ENCODE peak calls at places on chromosomes 4 and X, in six cellular contexts. T is fibroblast of lung, L is mammary epithelial cell, I is psoas muscle, V is tibial nerve, U is uterus. W is an unnamed sample.
A peak's percentile ranks its signal among the peaks of the same experiment; 100 is the strongest.

GRCh38 chrX:39653656-39654055 is 444.1 kb downstream of the BCOR start:
- DNase-seq in L (no peak), T (no peak), I (no peak), V (no peak), U (no peak), W (no peak)

GRCh38 chr4:52160859-52161258 is 109.8 kb downstream of the SPATA18 start:
- DNase-seq in L (no peak), V (no peak), U (no peak), T (no peak), I (no peak), W (no peak)

GRCh38 chr4:125484912-125485311 is 170.2 kb downstream of the FAT4 start:
- DNase-seq in I (no peak), L (no peak), T (no peak), U (no peak), V (no peak), W (no peak)

GRCh38 chr4:74665346-74665745 is 129.0 kb downstream of the BTC start:
- DNase-seq in V (no peak), L (peak; percentile 87), I (no peak), T (no peak), U (no peak), W (no peak)

GRCh38 chrX:30863969-30864368 is 25.1 kb downstream of the TAB3 start:
- DNase-seq in U (no peak), T (peak; percentile 19), L (no peak), V (no peak), I (no peak), W (no peak)

GRCh38 chr4:153418114-153418513 is 48.0 kb upstream of the TMEM131L start:
- DNase-seq in T (peak; percentile 57), L (no peak), U (no peak), V (no peak), I (no peak), W (no peak)

GRCh38 chr4:112231779-112232713 is at the start of gene AP1AR:
- DNase-seq in U (peak; percentile 83), T (peak; percentile 72), I (peak; percentile 85), L (peak; percentile 74), V (peak; percentile 69), W (peak; percentile 86)

GRCh38 chr4:82593416-82593815 is 31.6 kb upstream of the TMEM150C start:
- DNase-seq in L (no peak), T (no peak), V (no peak), I (no peak), U (no peak), W (no peak)

GRCh38 chr4:74365761-74366160 is 816 bp downstream of the EREG start:
- DNase-seq in U (no peak), T (peak; percentile 62), V (no peak), I (no peak), L (no peak), W (no peak)

GRCh38 chr4:86223472-86223871 is 136.4 kb downstream of the MAPK10 start:
- DNase-seq in L (peak; percentile 19), I (no peak), U (no peak), T (peak; percentile 53), V (no peak), W (no peak)

GRCh38 chr4:56134272-56134671 is 185.5 kb downstream of the CEP135 start:
- DNase-seq in U (no peak), V (no peak), L (no peak), T (peak; percentile 79), I (no peak), W (peak; percentile 55)

GRCh38 chrX:150299579-150299978 is 63.5 kb upstream of the MAMLD1 start:
- DNase-seq in U (no peak), V (no peak), L (no peak), I (no peak), T (no peak), W (no peak)

GRCh38 chrX:53313746-53314105 is 32.3 kb upstream of the IQSEC2 start:
- DNase-seq in U (no peak), L (no peak), I (no peak), T (no peak), V (no peak), W (no peak)

DNA sequence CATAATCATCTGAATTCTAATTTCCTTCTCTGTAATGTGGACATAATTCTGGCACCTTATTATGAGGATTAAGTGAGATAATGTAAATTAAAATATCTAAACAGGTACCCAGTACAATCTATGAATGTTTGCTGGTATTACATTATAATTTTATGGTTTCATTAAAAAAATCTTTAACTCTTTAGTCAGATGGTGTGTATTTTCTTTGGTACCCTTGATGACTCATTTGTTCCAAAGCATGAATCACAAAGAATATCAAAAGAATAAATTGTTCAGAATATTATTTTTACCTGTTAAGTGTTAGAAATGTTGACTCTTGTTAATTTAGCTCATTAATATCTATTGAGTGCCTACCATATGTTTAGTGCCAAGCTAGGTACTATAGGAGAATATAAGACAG is 74.3 kb downstream of the SNX25 start:
- DNase-seq in I (no peak), T (peak; percentile 62), U (no peak), L (peak; percentile 32), V (no peak), W (no peak)
- H3K27ac ChIP-seq in I (no peak overlapping the region), T (no peak overlapping the region), U (no peak overlapping the region), L (peak overlapping the region; percentile 25), V (no peak overlapping the region), W (no peak overlapping the region)

GRCh38 chr4:114688063-114688462 is 89.5 kb downstream of the UGT8 start:
- DNase-seq in I (no peak), V (no peak), T (no peak), L (no peak), U (no peak), W (no peak)

GRCh38 chr4:114692958-114693357 is 94.4 kb downstream of the UGT8 start:
- DNase-seq in L (no peak), V (no peak), T (no peak), I (no peak), U (no peak), W (no peak)

GRCh38 chr4:114690571-114690970 is 92.0 kb downstream of the UGT8 start:
- DNase-seq in V (no peak), U (no peak), I (no peak), L (no peak), T (no peak), W (no peak)

GRCh38 chr4:114694770-114695169 is 96.2 kb downstream of the UGT8 start:
- DNase-seq in T (peak; percentile 55), I (no peak), L (peak; percentile 16), V (no peak), U (no peak), W (no peak)

GRCh38 chr4:114691865-114692264 is 93.3 kb downstream of the UGT8 start:
- DNase-seq in T (no peak), I (no peak), L (no peak), V (no peak), U (no peak), W (no peak)
- H3K4me3 ChIP-seq in T (no peak overlapping the region), I (no peak overlapping the region), L (no peak overlapping the region), V (no peak overlapping the region), U (no peak overlapping the region), W (no peak overlapping the region)

GRCh38 chr4:94534401-94535312 is 82.9 kb downstream of the PDLIM5 start:
- DNase-seq in L (no peak), T (no peak), U (no peak), V (no peak), I (no peak), W (no peak)
- H3K4me1 ChIP-seq in L (peaks cover 18% of the 10 kb centered on the region), T (peaks cover 2% of the 10 kb centered on the region), U (peaks cover 29% of the 10 kb centered on the region), V (peaks cover 21% of the 10 kb centered on the region), I (peaks cover 94% of the 10 kb centered on the region), W (peaks cover 7% of the 10 kb centered on the region)

DNA sequence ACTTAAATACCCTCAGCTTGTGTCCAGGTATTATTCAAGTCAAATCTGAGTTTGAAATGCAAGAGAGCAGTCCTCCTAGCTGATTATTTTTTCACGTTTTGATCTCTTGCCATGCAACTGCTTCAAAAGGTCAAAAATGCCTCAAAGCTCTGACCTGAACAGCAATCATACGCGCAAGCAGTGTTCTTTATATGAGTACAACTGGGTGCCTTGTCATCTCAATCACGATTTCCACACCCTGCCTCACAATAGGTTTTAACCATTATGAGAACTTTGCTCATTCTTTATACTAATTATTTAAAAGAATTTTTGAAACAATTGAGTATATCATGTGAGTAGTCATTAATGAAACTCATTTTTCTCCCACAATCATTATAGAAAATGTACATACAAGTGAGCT is 649.1 kb downstream of the DMD start:
- DNase-seq in U (no peak), I (no peak), V (no peak), T (no peak), L (no peak), W (no peak)
- H3K27ac ChIP-seq in U (no peak overlapping the region), I (no peak overlapping the region), V (no peak overlapping the region), T (no peak overlapping the region), L (no peak overlapping the region), W (no peak overlapping the region)

GRCh38 chrX:65677954-65678469 is 10.6 kb downstream of the MSN start:
- DNase-seq in I (no peak), L (peak; percentile 79), U (peak; percentile 83), T (peak; percentile 95), V (peak; percentile 52), W (no peak)
- H3K4me3 ChIP-seq in I (no peak overlapping the region), L (no peak overlapping the region), U (no peak overlapping the region), T (peak overlapping the region; percentile 25), V (no peak overlapping the region), W (no peak overlapping the region)

W was measured in right cardiac atrium.